ENCODE peak calls at places on chromosome 5, in four cellular contexts. One of them, this sample, is unnamed. For H3K9me3, the result is how much of the 10 kb centered on the place peaks cover.

GRCh38 chr5:138468133-138468965 is 3.1 kb downstream of the EGR1 start:
- DNase-seq in HCT116: peak
- DNase-seq in gastrocnemius medialis: no peak
- DNase-seq in prostate gland: no peak
- DNase-seq in this sample: no peak

GRCh38 chr5:93677344-93678021 is 63.9 kb downstream of the POU5F2 start:
- DNase-seq in HCT116: peak
- DNase-seq in gastrocnemius medialis: no peak
- DNase-seq in prostate gland: peak
- DNase-seq in this sample: peak

GRCh38 chr5:25119654-25120053 is 474.9 kb upstream of the CDH10 start:
- DNase-seq in HCT116: no peak
- DNase-seq in gastrocnemius medialis: no peak
- DNase-seq in prostate gland: no peak
- DNase-seq in this sample: no peak

GRCh38 chr5:122880749-122881148 is 35.3 kb downstream of the SNX24 start:
- DNase-seq in HCT116: no peak
- DNase-seq in gastrocnemius medialis: no peak
- DNase-seq in prostate gland: no peak
- DNase-seq in this sample: no peak

GRCh38 chr5:107242411-107242810 is 428.3 kb downstream of the EFNA5 start:
- DNase-seq in HCT116: no peak
- DNase-seq in gastrocnemius medialis: no peak
- DNase-seq in prostate gland: no peak
- DNase-seq in this sample: no peak

GRCh38 chr5:107806271-107806670 is 135.5 kb upstream of the EFNA5 start:
- DNase-seq in HCT116: no peak
- DNase-seq in gastrocnemius medialis: no peak
- DNase-seq in prostate gland: no peak
- DNase-seq in this sample: no peak

GRCh38 chr5:28850320-28850921 is 1812.0 kb upstream of the CDH9 start:
- DNase-seq in HCT116: no peak
- DNase-seq in gastrocnemius medialis: no peak
- DNase-seq in prostate gland: no peak
- DNase-seq in this sample: no peak

GRCh38 chr5:64632251-64632650 is 58.1 kb upstream of the SHISAL2B start:
- DNase-seq in HCT116: no peak
- DNase-seq in gastrocnemius medialis: no peak
- DNase-seq in prostate gland: no peak
- DNase-seq in this sample: peak

GRCh38 chr5:57931807-57932206 is 449.2 kb upstream of the ACTBL2 start:
- DNase-seq in HCT116: no peak
- DNase-seq in gastrocnemius medialis: no peak
- DNase-seq in prostate gland: no peak
- DNase-seq in this sample: no peak

GRCh38 chr5:77138981-77139380 is 51.9 kb upstream of the ZBED3 start:
- DNase-seq in HCT116: no peak
- DNase-seq in gastrocnemius medialis: peak
- DNase-seq in prostate gland: peak
- DNase-seq in this sample: peak

GRCh38 chr5:115098041-115098702 is 71.5 kb downstream of the TRIM36 start:
- DNase-seq in HCT116: peak
- DNase-seq in gastrocnemius medialis: no peak
- DNase-seq in prostate gland: peak
- DNase-seq in this sample: peak

GRCh38 chr5:52864376-52864775 is 76.7 kb downstream of the ITGA1 start:
- DNase-seq in HCT116: no peak
- DNase-seq in gastrocnemius medialis: no peak
- DNase-seq in prostate gland: no peak
- DNase-seq in this sample: no peak

GRCh38 chr5:34657550-34657921 is 1.4 kb downstream of the RAI14 start:
- DNase-seq in HCT116: no peak
- DNase-seq in gastrocnemius medialis: no peak
- DNase-seq in prostate gland: no peak
- DNase-seq in this sample: no peak

GRCh38 chr5:78607864-78608263 is 40.7 kb downstream of the LHFPL2 start:
- DNase-seq in HCT116: no peak
- DNase-seq in gastrocnemius medialis: no peak
- DNase-seq in prostate gland: no peak
- DNase-seq in this sample: no peak

GRCh38 chr5:125160787-125161502 is 414.5 kb upstream of the ZNF608 start:
- DNase-seq in HCT116: no peak
- DNase-seq in gastrocnemius medialis: no peak
- DNase-seq in prostate gland: no peak
- DNase-seq in this sample: peak

GRCh38 chr5:84816160-84816559 is 431.5 kb upstream of the EDIL3 start:
- DNase-seq in HCT116: no peak
- DNase-seq in gastrocnemius medialis: no peak
- DNase-seq in prostate gland: no peak
- DNase-seq in this sample: no peak

GRCh38 chr5:55096186-55096585 is 6.3 kb upstream of the GZMA start:
- DNase-seq in HCT116: no peak
- DNase-seq in gastrocnemius medialis: no peak
- DNase-seq in prostate gland: no peak
- DNase-seq in this sample: no peak
- H3K9me3 ChIP-seq in HCT116: under half
- H3K9me3 ChIP-seq in gastrocnemius medialis: under half
- H3K9me3 ChIP-seq in prostate gland: under half
- H3K9me3 ChIP-seq in this sample: under half

DNA sequence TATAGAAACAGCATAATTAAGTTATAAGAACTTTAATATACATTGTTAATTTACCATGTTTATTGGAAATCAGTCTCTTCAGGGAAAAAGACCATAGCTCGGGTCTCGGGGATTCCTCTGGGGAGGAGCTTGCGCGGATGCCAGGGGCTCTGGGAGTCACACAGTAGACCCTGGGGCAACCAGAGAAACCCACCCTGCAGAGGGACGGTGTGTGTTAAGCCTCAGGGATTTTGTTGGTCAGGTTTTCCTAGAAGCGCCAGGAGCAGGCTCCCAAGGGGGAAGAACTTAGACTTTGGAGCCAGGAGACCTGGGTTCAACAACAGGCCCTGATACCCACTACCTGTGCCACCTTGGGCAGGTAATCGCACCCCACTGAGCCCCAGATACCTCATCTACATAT is 297.9 kb downstream of the MED10 start:
- DNase-seq in HCT116: no peak
- DNase-seq in gastrocnemius medialis: no peak
- DNase-seq in prostate gland: no peak
- DNase-seq in this sample: no peak
- TF ChIP-seq POLR2A in HCT116: no peak
- TF ChIP-seq POLR2A in gastrocnemius medialis: no peak
- TF ChIP-seq POLR2A in prostate gland: no peak
- TF ChIP-seq POLR2A in this sample: no peak

DNA sequence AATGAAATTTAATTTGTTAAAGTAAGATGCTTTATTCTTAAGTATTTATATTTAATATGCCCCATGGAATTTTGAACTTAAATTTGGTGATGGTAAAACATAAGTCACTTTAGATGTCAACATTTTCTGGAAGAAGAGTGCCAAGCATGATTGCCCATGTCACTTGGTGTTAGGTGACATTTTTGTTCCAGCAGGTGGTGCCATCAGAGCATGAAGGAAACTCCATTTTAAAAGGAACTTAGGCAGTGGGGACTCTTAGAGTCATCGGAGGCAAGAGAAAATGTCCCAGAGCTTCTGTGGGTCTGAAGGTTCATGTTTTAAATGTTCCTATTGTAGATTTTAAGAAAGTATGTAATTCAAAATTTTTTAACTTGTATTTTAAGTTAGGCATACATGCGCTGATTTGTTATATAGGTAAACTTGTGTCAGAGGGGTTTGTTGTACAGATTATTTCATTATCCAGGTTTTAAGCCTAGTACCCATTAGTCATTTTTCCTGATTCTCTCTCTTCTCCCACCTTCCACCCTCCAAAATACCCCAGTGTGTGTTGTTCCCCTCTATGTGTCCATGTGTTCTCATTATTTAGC is 789.3 kb downstream of the SEMA5A start:
- DNase-seq in HCT116: no peak
- DNase-seq in gastrocnemius medialis: no peak
- DNase-seq in prostate gland: peak
- DNase-seq in this sample: peak
- H3K9me3 ChIP-seq in HCT116: under half
- H3K9me3 ChIP-seq in gastrocnemius medialis: under half
- H3K9me3 ChIP-seq in prostate gland: under half
- H3K9me3 ChIP-seq in this sample: under half

DNA sequence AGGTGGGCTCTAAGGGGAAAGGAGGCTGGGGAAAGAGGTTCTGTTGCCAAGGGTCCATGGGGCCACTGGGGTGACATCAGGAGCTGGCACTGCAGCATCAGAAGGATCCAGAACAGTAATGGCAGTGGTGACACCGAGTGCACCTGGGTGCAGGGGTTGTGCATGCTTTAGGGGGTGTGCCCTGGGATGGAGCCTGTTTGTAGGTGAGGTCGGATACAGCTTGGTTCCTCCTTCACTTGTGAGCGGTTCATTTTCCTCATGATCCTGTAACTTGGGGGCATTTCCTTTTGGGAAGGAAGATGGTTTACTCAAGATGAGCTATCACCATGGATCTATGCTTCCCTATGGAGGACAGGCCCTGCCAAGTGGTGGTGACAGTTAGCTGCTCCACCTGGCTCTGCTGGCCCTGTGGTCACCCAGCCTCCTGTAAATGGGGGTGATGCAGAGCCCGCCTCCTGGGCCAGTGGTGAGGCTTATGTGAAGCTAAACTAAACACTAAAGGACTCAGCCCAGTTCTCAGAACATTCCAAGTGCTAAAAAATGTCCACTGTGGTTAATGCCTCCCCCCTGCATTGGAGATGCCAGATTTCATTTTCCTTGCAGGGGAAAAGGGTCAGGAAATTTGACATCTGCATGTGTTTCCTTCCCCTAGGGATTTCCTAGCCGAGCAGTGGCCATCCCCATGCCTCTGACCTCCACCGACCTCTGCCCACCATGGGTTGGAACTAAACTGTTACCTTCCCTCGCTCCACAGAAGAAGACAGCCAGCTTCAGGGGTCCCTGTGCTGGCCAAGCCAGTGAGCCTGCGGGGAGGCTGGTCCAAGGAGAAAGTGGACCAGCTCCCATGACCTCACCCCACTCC is 13.3 kb downstream of the CD74 start:
- DNase-seq in HCT116: no peak
- DNase-seq in gastrocnemius medialis: no peak
- DNase-seq in prostate gland: no peak
- DNase-seq in this sample: no peak
- TF ChIP-seq POLR2A in HCT116: no peak
- TF ChIP-seq POLR2A in gastrocnemius medialis: no peak
- TF ChIP-seq POLR2A in prostate gland: no peak
- TF ChIP-seq POLR2A in this sample: no peak

GRCh38 chr5:3948838-3949237 is 353.2 kb downstream of the IRX1 start:
- DNase-seq in HCT116: no peak
- DNase-seq in gastrocnemius medialis: no peak
- DNase-seq in prostate gland: no peak
- DNase-seq in this sample: no peak
- H3K9me3 ChIP-seq in HCT116: under half
- H3K9me3 ChIP-seq in gastrocnemius medialis: under half
- H3K9me3 ChIP-seq in prostate gland: under half
- H3K9me3 ChIP-seq in this sample: under half

GRCh38 chr5:177440211-177440989 is 6.2 kb upstream of the PRR7 start:
- DNase-seq in HCT116: no peak
- DNase-seq in gastrocnemius medialis: no peak
- DNase-seq in prostate gland: no peak
- DNase-seq in this sample: no peak
- TF ChIP-seq POLR2A in HCT116: no peak
- TF ChIP-seq POLR2A in gastrocnemius medialis: no peak
- TF ChIP-seq POLR2A in prostate gland: no peak
- TF ChIP-seq POLR2A in this sample: no peak

DNA sequence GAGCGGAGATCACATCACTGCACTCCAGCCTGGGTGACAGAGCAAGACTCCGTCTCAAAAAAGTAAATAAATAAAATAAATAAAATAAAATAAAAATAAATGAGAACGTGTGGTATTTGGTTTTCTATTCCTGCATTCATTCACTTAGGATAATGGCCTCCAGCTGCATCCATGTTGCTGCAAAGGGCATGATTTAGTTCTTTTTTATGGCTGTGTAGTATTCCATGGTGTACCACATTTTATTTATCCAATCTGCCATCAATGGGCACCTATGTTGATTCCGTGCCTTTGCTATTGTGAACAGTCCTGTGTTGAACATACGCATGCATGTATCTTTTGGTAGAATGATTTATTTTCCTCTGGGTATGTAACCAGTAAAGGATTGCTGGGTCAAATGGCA is 8.8 kb upstream of the RASGEF1C start:
- DNase-seq in HCT116: no peak
- DNase-seq in gastrocnemius medialis: no peak
- DNase-seq in prostate gland: no peak
- DNase-seq in this sample: no peak
- H3K9me3 ChIP-seq in HCT116: under half
- H3K9me3 ChIP-seq in gastrocnemius medialis: under half
- H3K9me3 ChIP-seq in prostate gland: under half
- H3K9me3 ChIP-seq in this sample: under half

GRCh38 chr5:160021818-160022446 is 13.0 kb downstream of the TTC1 start:
- DNase-seq in HCT116: peak
- DNase-seq in gastrocnemius medialis: no peak
- DNase-seq in prostate gland: peak
- DNase-seq in this sample: peak
- TF ChIP-seq POLR2A in HCT116: no peak
- TF ChIP-seq POLR2A in gastrocnemius medialis: no peak
- TF ChIP-seq POLR2A in prostate gland: no peak
- TF ChIP-seq POLR2A in this sample: no peak

DNA sequence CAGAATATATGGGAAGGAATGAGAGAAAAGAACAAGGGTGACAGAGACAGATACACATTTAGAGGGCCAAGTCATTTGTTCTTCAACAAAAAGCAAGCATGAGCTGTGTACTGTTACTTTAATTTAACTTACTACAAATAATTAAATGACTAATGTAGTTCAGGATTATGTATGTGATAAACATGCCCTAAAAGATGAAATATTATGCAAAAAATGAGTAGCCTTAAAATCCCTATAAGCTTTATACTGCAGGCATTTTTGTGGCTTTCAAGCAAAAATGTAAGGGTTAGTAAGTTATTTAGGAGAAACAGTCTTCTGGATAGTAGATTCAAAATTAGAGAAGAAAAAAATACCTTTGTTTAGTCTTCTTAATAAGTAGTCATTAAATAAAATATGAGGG is 431.2 kb downstream of the CSNK1G3 start:
- DNase-seq in HCT116: no peak
- DNase-seq in gastrocnemius medialis: no peak
- DNase-seq in prostate gland: no peak
- DNase-seq in this sample: no peak
- H3K9me3 ChIP-seq in HCT116: under half
- H3K9me3 ChIP-seq in gastrocnemius medialis: under half
- H3K9me3 ChIP-seq in prostate gland: under half
- H3K9me3 ChIP-seq in this sample: under half

This sample was measured in thyroid gland.